ENCODE peak calls at places on chromosomes 13 and 19, in ten cellular contexts. One of them, this sample, is unnamed.

GRCh38 chr19:7916137-7916907 is 1.7 kb downstream of the TGFBR3L start:
- DNase-seq in AG10803: no peak
- DNase-seq in choroid plexus epithelial cell: no peak
- DNase-seq in heart left ventricle: no peak
- DNase-seq in cardiac fibroblast: peak
- DNase-seq in Panc1: no peak
- DNase-seq in suprapubic skin: no peak
- DNase-seq in BJ: no peak
- DNase-seq in heart right ventricle: no peak
- DNase-seq in epithelial cell of proximal tubule: no peak
- DNase-seq in this sample: no peak

GRCh38 chr13:22311734-22312404 is 641.0 kb downstream of the FGF9 start:
- DNase-seq in AG10803: no peak
- DNase-seq in choroid plexus epithelial cell: no peak
- DNase-seq in heart left ventricle: peak
- DNase-seq in cardiac fibroblast: no peak
- DNase-seq in Panc1: no peak
- DNase-seq in suprapubic skin: no peak
- DNase-seq in BJ: no peak
- DNase-seq in heart right ventricle: peak
- DNase-seq in epithelial cell of proximal tubule: no peak
- DNase-seq in this sample: no peak

GRCh38 chr19:54142166-54142780 is 4.7 kb downstream of the CNOT3 start:
- DNase-seq in AG10803: no peak
- DNase-seq in choroid plexus epithelial cell: no peak
- DNase-seq in heart left ventricle: no peak
- DNase-seq in cardiac fibroblast: no peak
- DNase-seq in Panc1: no peak
- DNase-seq in suprapubic skin: no peak
- DNase-seq in BJ: no peak
- DNase-seq in heart right ventricle: no peak
- DNase-seq in epithelial cell of proximal tubule: no peak
- DNase-seq in this sample: no peak

GRCh38 chr19:40394816-40395210 is 4.8 kb upstream of the HIPK4 start:
- DNase-seq in AG10803: no peak
- DNase-seq in choroid plexus epithelial cell: no peak
- DNase-seq in heart left ventricle: no peak
- DNase-seq in cardiac fibroblast: no peak
- DNase-seq in Panc1: no peak
- DNase-seq in suprapubic skin: no peak
- DNase-seq in BJ: no peak
- DNase-seq in heart right ventricle: no peak
- DNase-seq in epithelial cell of proximal tubule: no peak
- DNase-seq in this sample: no peak

GRCh38 chr19:44943801-44944249 is 1.8 kb downstream of the APOC4 start:
- DNase-seq in AG10803: peak
- DNase-seq in choroid plexus epithelial cell: no peak
- DNase-seq in heart left ventricle: peak
- DNase-seq in cardiac fibroblast: peak
- DNase-seq in Panc1: no peak
- DNase-seq in suprapubic skin: no peak
- DNase-seq in BJ: no peak
- DNase-seq in heart right ventricle: peak
- DNase-seq in epithelial cell of proximal tubule: no peak
- DNase-seq in this sample: no peak

GRCh38 chr19:13400296-13400695 is 106.0 kb downstream of the CACNA1A start:
- DNase-seq in AG10803: no peak
- DNase-seq in choroid plexus epithelial cell: no peak
- DNase-seq in heart left ventricle: no peak
- DNase-seq in cardiac fibroblast: peak
- DNase-seq in Panc1: no peak
- DNase-seq in suprapubic skin: no peak
- DNase-seq in BJ: no peak
- DNase-seq in heart right ventricle: no peak
- DNase-seq in epithelial cell of proximal tubule: peak
- DNase-seq in this sample: no peak

GRCh38 chr13:101945435-101945834 is 456.4 kb downstream of the FGF14 start:
- DNase-seq in AG10803: no peak
- DNase-seq in choroid plexus epithelial cell: peak
- DNase-seq in heart left ventricle: no peak
- DNase-seq in cardiac fibroblast: no peak
- DNase-seq in Panc1: no peak
- DNase-seq in suprapubic skin: no peak
- DNase-seq in BJ: no peak
- DNase-seq in heart right ventricle: no peak
- DNase-seq in epithelial cell of proximal tubule: no peak
- DNase-seq in this sample: no peak

GRCh38 chr13:110187501-110188161 is 119.3 kb downstream of the COL4A1 start:
- DNase-seq in AG10803: peak
- DNase-seq in choroid plexus epithelial cell: peak
- DNase-seq in heart left ventricle: peak
- DNase-seq in cardiac fibroblast: peak
- DNase-seq in Panc1: no peak
- DNase-seq in suprapubic skin: no peak
- DNase-seq in BJ: no peak
- DNase-seq in heart right ventricle: peak
- DNase-seq in epithelial cell of proximal tubule: no peak
- DNase-seq in this sample: peak

GRCh38 chr13:73335938-73336337 is 277.1 kb downstream of the KLF5 start:
- DNase-seq in AG10803: no peak
- DNase-seq in choroid plexus epithelial cell: no peak
- DNase-seq in heart left ventricle: no peak
- DNase-seq in cardiac fibroblast: peak
- DNase-seq in Panc1: no peak
- DNase-seq in suprapubic skin: no peak
- DNase-seq in BJ: no peak
- DNase-seq in heart right ventricle: no peak
- DNase-seq in epithelial cell of proximal tubule: no peak
- DNase-seq in this sample: no peak

GRCh38 chr19:8243146-8243545 is 34.0 kb downstream of the CERS4 start:
- DNase-seq in AG10803: no peak
- DNase-seq in choroid plexus epithelial cell: no peak
- DNase-seq in heart left ventricle: no peak
- DNase-seq in cardiac fibroblast: no peak
- DNase-seq in Panc1: no peak
- DNase-seq in suprapubic skin: no peak
- DNase-seq in BJ: no peak
- DNase-seq in heart right ventricle: no peak
- DNase-seq in epithelial cell of proximal tubule: no peak
- DNase-seq in this sample: no peak

GRCh38 chr13:78827471-78827870 is 168.5 kb upstream of the OBI1 start:
- DNase-seq in AG10803: no peak
- DNase-seq in choroid plexus epithelial cell: no peak
- DNase-seq in heart left ventricle: no peak
- DNase-seq in cardiac fibroblast: no peak
- DNase-seq in Panc1: no peak
- DNase-seq in suprapubic skin: no peak
- DNase-seq in BJ: no peak
- DNase-seq in heart right ventricle: no peak
- DNase-seq in epithelial cell of proximal tubule: no peak
- DNase-seq in this sample: no peak

GRCh38 chr13:69641773-69642172 is 465.9 kb upstream of the ATXN8OS start:
- DNase-seq in AG10803: no peak
- DNase-seq in choroid plexus epithelial cell: no peak
- DNase-seq in heart left ventricle: no peak
- DNase-seq in cardiac fibroblast: no peak
- DNase-seq in Panc1: no peak
- DNase-seq in suprapubic skin: no peak
- DNase-seq in BJ: no peak
- DNase-seq in heart right ventricle: no peak
- DNase-seq in epithelial cell of proximal tubule: no peak
- DNase-seq in this sample: no peak

GRCh38 chr13:112859817-112860190 is 109.2 kb upstream of the MCF2L start:
- DNase-seq in AG10803: peak
- DNase-seq in choroid plexus epithelial cell: peak
- DNase-seq in heart left ventricle: peak
- DNase-seq in cardiac fibroblast: peak
- DNase-seq in Panc1: no peak
- DNase-seq in suprapubic skin: no peak
- DNase-seq in BJ: no peak
- DNase-seq in heart right ventricle: no peak
- DNase-seq in epithelial cell of proximal tubule: peak
- DNase-seq in this sample: peak

GRCh38 chr13:44159633-44160279 is 213.9 kb upstream of the SERP2 start:
- DNase-seq in AG10803: no peak
- DNase-seq in choroid plexus epithelial cell: no peak
- DNase-seq in heart left ventricle: no peak
- DNase-seq in cardiac fibroblast: peak
- DNase-seq in Panc1: peak
- DNase-seq in suprapubic skin: no peak
- DNase-seq in BJ: no peak
- DNase-seq in heart right ventricle: no peak
- DNase-seq in epithelial cell of proximal tubule: no peak
- DNase-seq in this sample: peak

DNA sequence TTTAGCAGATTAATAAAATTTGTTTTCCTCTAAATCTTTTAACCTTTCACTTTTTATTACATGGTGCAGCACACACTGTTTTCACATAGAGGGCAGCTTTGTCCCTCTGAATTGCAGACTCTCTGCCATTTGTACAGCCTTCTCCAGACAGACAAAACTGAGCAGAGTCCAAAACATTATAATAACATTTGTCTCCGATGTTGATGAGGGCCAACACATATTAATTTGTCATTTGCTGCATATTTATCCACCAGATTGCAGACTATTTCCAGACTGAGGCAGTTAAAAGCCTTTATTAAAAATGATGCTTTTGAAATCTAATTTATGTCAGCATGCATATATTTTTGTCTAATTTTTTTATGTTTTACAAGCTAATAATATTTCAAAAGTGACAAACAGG is 1251.9 kb upstream of the SLC10A2 start:
- DNase-seq in AG10803: no peak
- DNase-seq in choroid plexus epithelial cell: peak
- DNase-seq in heart left ventricle: no peak
- DNase-seq in cardiac fibroblast: peak
- DNase-seq in Panc1: no peak
- DNase-seq in suprapubic skin: no peak
- DNase-seq in BJ: peak
- DNase-seq in heart right ventricle: no peak
- DNase-seq in epithelial cell of proximal tubule: no peak
- DNase-seq in this sample: peak
- TF ChIP-seq CTCF in AG10803: no peak
- TF ChIP-seq CTCF in choroid plexus epithelial cell: peak
- TF ChIP-seq CTCF in heart left ventricle: no peak
- TF ChIP-seq CTCF in cardiac fibroblast: peak
- TF ChIP-seq CTCF in Panc1: peak
- TF ChIP-seq CTCF in suprapubic skin: no peak
- TF ChIP-seq CTCF in BJ: peak
- TF ChIP-seq CTCF in heart right ventricle: peak
- TF ChIP-seq CTCF in epithelial cell of proximal tubule: peak
- TF ChIP-seq CTCF in this sample: peak

GRCh38 chr19:17213334-17213733 is 1.8 kb upstream of the USE1 start:
- DNase-seq in AG10803: no peak
- DNase-seq in choroid plexus epithelial cell: no peak
- DNase-seq in heart left ventricle: no peak
- DNase-seq in cardiac fibroblast: no peak
- DNase-seq in Panc1: no peak
- DNase-seq in suprapubic skin: no peak
- DNase-seq in BJ: no peak
- DNase-seq in heart right ventricle: no peak
- DNase-seq in epithelial cell of proximal tubule: no peak
- DNase-seq in this sample: no peak
- H3K4me3 ChIP-seq in AG10803: no peak
- H3K4me3 ChIP-seq in choroid plexus epithelial cell: no peak
- H3K4me3 ChIP-seq in heart left ventricle: no peak
- H3K4me3 ChIP-seq in cardiac fibroblast: no peak
- H3K4me3 ChIP-seq in Panc1: no peak
- H3K4me3 ChIP-seq in suprapubic skin: no peak
- H3K4me3 ChIP-seq in BJ: no peak
- H3K4me3 ChIP-seq in heart right ventricle: no peak
- H3K4me3 ChIP-seq in epithelial cell of proximal tubule: no peak
- H3K4me3 ChIP-seq in this sample: no peak

DNA sequence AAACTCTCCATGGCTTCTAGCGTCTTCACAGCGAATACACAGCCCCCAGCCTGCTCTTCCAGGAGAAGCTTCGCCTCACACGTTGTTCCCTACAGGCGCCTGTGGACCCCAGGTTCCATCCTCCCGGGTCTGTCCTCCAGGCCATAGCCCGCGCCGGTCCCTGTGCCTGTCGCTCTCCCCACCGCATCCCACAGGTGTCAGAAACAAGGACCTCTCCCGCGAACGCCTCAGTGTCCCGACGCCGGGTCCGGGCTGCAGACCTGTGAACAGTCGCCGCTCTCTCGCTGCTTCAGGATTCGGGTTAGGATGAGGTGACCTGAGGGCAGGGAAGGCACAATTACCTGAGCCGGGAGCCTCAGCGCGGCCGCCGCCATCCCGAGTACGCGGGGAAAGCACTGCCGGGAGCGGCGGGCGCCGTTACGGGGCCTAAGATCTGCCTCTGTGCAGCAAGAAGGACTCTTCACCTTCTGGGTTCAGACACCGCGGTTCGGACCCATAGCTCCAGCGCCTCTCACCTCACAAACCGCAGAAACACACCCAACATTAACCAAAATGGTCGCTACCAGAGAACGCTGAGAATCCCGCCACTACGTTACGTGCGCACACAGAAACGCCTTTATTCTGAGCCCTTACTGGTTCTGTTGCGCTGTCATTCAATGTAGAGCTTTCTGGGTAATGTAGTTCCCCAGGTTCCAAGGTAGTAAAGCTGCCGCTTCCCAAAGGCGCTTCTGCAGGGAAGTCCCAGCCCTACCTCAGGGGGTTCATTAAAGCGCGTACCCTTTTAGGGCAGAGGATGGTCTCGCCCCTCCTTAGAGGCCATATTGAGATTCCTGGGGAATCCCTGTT is at the start of gene ZNF418:
- DNase-seq in AG10803: peak
- DNase-seq in choroid plexus epithelial cell: peak
- DNase-seq in heart left ventricle: peak
- DNase-seq in cardiac fibroblast: peak
- DNase-seq in Panc1: peak
- DNase-seq in suprapubic skin: no peak
- DNase-seq in BJ: peak
- DNase-seq in heart right ventricle: peak
- DNase-seq in epithelial cell of proximal tubule: peak
- DNase-seq in this sample: peak
- TF ChIP-seq CTCF in AG10803: no peak
- TF ChIP-seq CTCF in choroid plexus epithelial cell: no peak
- TF ChIP-seq CTCF in heart left ventricle: no peak
- TF ChIP-seq CTCF in cardiac fibroblast: no peak
- TF ChIP-seq CTCF in Panc1: no peak
- TF ChIP-seq CTCF in suprapubic skin: no peak
- TF ChIP-seq CTCF in BJ: no peak
- TF ChIP-seq CTCF in heart right ventricle: no peak
- TF ChIP-seq CTCF in epithelial cell of proximal tubule: no peak
- TF ChIP-seq CTCF in this sample: no peak

DNA sequence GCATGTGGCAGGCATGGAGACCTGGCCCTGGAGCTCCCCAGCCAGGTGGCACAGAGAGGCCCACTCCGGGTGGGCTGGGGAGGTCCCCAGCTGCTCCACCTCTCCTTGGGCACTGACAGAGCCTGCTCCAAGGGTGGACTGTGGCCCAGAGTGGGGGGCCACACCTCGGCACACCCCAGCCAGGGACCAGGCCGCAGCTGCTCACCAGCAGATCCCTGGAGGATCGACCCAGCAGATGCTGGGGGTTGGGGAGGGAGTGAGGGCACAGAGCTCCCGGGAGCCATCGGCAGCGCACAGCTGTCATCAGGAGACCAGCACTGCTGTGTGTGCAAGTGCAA is 72.0 kb upstream of the KCTD15 start:
- DNase-seq in AG10803: no peak
- DNase-seq in choroid plexus epithelial cell: no peak
- DNase-seq in heart left ventricle: no peak
- DNase-seq in cardiac fibroblast: no peak
- DNase-seq in Panc1: no peak
- DNase-seq in suprapubic skin: no peak
- DNase-seq in BJ: no peak
- DNase-seq in heart right ventricle: no peak
- DNase-seq in epithelial cell of proximal tubule: no peak
- DNase-seq in this sample: no peak
- H3K4me3 ChIP-seq in AG10803: no peak
- H3K4me3 ChIP-seq in choroid plexus epithelial cell: no peak
- H3K4me3 ChIP-seq in heart left ventricle: no peak
- H3K4me3 ChIP-seq in cardiac fibroblast: no peak
- H3K4me3 ChIP-seq in Panc1: no peak
- H3K4me3 ChIP-seq in suprapubic skin: no peak
- H3K4me3 ChIP-seq in BJ: no peak
- H3K4me3 ChIP-seq in heart right ventricle: no peak
- H3K4me3 ChIP-seq in epithelial cell of proximal tubule: no peak
- H3K4me3 ChIP-seq in this sample: no peak